ENCODE peak calls at places on chromosome 19, in ten cellular contexts. One of them, this sample, is unnamed.

GRCh38 chr19:3179739-3180293 is 1.2 kb downstream of the S1PR4 start:
- DNase-seq in activated CD8-positive, alpha-beta memory T cell treated with anti-CD3 and anti-CD28 coated beads for 1 hour: no peak
- DNase-seq in fibroblast of lung: no peak
- DNase-seq in H9: peak; percentile 23
- DNase-seq in naive thymus-derived CD4-positive, alpha-beta T cell: no peak
- DNase-seq in T-helper 2 cell: peak; percentile 29
- DNase-seq in NCI-H526 treated with DMSO at 0.1 percent for 48 hours: no peak
- DNase-seq in substantia nigra: no peak
- DNase-seq in smooth muscle cell of the brain vasculature: no peak
- DNase-seq in GM12864: no peak
- DNase-seq in this sample: no peak

GRCh38 chr19:30577551-30578090 is 205.4 kb downstream of the ZNF536 start:
- DNase-seq in fibroblast of lung: no peak
- DNase-seq in H9: no peak
- DNase-seq in T-helper 2 cell: no peak
- DNase-seq in NCI-H526 treated with DMSO at 0.1 percent for 48 hours: no peak
- DNase-seq in substantia nigra: no peak
- DNase-seq in smooth muscle cell of the brain vasculature: no peak
- DNase-seq in activated CD8-positive, alpha-beta memory T cell treated with anti-CD3 and anti-CD28 coated beads for 1 hour: no peak
- DNase-seq in naive thymus-derived CD4-positive, alpha-beta T cell: no peak
- DNase-seq in GM12864: no peak
- DNase-seq in this sample: no peak

GRCh38 chr19:18366027-18366435 is 19.9 kb upstream of the GDF15 start:
- DNase-seq in H9: no peak
- DNase-seq in NCI-H526 treated with DMSO at 0.1 percent for 48 hours: no peak
- DNase-seq in smooth muscle cell of the brain vasculature: no peak
- DNase-seq in naive thymus-derived CD4-positive, alpha-beta T cell: no peak
- DNase-seq in activated CD8-positive, alpha-beta memory T cell treated with anti-CD3 and anti-CD28 coated beads for 1 hour: no peak
- DNase-seq in substantia nigra: no peak
- DNase-seq in fibroblast of lung: no peak
- DNase-seq in T-helper 2 cell: no peak
- DNase-seq in GM12864: no peak
- DNase-seq in this sample: no peak

GRCh38 chr19:13034636-13035035 is 39.4 kb downstream of the NFIX start:
- DNase-seq in NCI-H526 treated with DMSO at 0.1 percent for 48 hours: no peak
- DNase-seq in GM12864: no peak
- DNase-seq in T-helper 2 cell: no peak
- DNase-seq in fibroblast of lung: no peak
- DNase-seq in H9: no peak
- DNase-seq in smooth muscle cell of the brain vasculature: no peak
- DNase-seq in activated CD8-positive, alpha-beta memory T cell treated with anti-CD3 and anti-CD28 coated beads for 1 hour: no peak
- DNase-seq in substantia nigra: no peak
- DNase-seq in naive thymus-derived CD4-positive, alpha-beta T cell: no peak
- DNase-seq in this sample: no peak

GRCh38 chr19:56959211-56959610 is 118.7 kb upstream of the PEG3 start:
- DNase-seq in GM12864: no peak
- DNase-seq in activated CD8-positive, alpha-beta memory T cell treated with anti-CD3 and anti-CD28 coated beads for 1 hour: no peak
- DNase-seq in T-helper 2 cell: no peak
- DNase-seq in smooth muscle cell of the brain vasculature: no peak
- DNase-seq in naive thymus-derived CD4-positive, alpha-beta T cell: no peak
- DNase-seq in H9: no peak
- DNase-seq in fibroblast of lung: no peak
- DNase-seq in NCI-H526 treated with DMSO at 0.1 percent for 48 hours: no peak
- DNase-seq in substantia nigra: no peak
- DNase-seq in this sample: no peak

GRCh38 chr19:51546650-51547396 is 15.4 kb upstream of the SIGLEC6 start:
- DNase-seq in activated CD8-positive, alpha-beta memory T cell treated with anti-CD3 and anti-CD28 coated beads for 1 hour: no peak
- DNase-seq in NCI-H526 treated with DMSO at 0.1 percent for 48 hours: no peak
- DNase-seq in naive thymus-derived CD4-positive, alpha-beta T cell: no peak
- DNase-seq in substantia nigra: no peak
- DNase-seq in H9: no peak
- DNase-seq in GM12864: no peak
- DNase-seq in smooth muscle cell of the brain vasculature: no peak
- DNase-seq in fibroblast of lung: no peak
- DNase-seq in T-helper 2 cell: no peak
- DNase-seq in this sample: no peak

GRCh38 chr19:7617172-7617571 is 12.2 kb downstream of the XAB2 start:
- DNase-seq in activated CD8-positive, alpha-beta memory T cell treated with anti-CD3 and anti-CD28 coated beads for 1 hour: no peak
- DNase-seq in T-helper 2 cell: no peak
- DNase-seq in smooth muscle cell of the brain vasculature: no peak
- DNase-seq in substantia nigra: no peak
- DNase-seq in naive thymus-derived CD4-positive, alpha-beta T cell: no peak
- DNase-seq in fibroblast of lung: no peak
- DNase-seq in H9: no peak
- DNase-seq in NCI-H526 treated with DMSO at 0.1 percent for 48 hours: no peak
- DNase-seq in GM12864: no peak
- DNase-seq in this sample: no peak

GRCh38 chr19:840519-841206 is at the start of gene PRTN3:
- DNase-seq in NCI-H526 treated with DMSO at 0.1 percent for 48 hours: no peak
- DNase-seq in T-helper 2 cell: no peak
- DNase-seq in substantia nigra: no peak
- DNase-seq in naive thymus-derived CD4-positive, alpha-beta T cell: no peak
- DNase-seq in fibroblast of lung: no peak
- DNase-seq in activated CD8-positive, alpha-beta memory T cell treated with anti-CD3 and anti-CD28 coated beads for 1 hour: no peak
- DNase-seq in GM12864: no peak
- DNase-seq in H9: no peak
- DNase-seq in smooth muscle cell of the brain vasculature: no peak
- DNase-seq in this sample: no peak

GRCh38 chr19:30649934-30650614 is 277.9 kb downstream of the ZNF536 start:
- DNase-seq in NCI-H526 treated with DMSO at 0.1 percent for 48 hours: peak; percentile 98
- DNase-seq in GM12864: no peak
- DNase-seq in substantia nigra: no peak
- DNase-seq in T-helper 2 cell: no peak
- DNase-seq in activated CD8-positive, alpha-beta memory T cell treated with anti-CD3 and anti-CD28 coated beads for 1 hour: no peak
- DNase-seq in naive thymus-derived CD4-positive, alpha-beta T cell: peak; percentile 4
- DNase-seq in fibroblast of lung: peak; percentile 70
- DNase-seq in smooth muscle cell of the brain vasculature: no peak
- DNase-seq in H9: no peak
- DNase-seq in this sample: no peak

GRCh38 chr19:21439372-21439771 is 42.4 kb downstream of the ZNF493 start:
- DNase-seq in smooth muscle cell of the brain vasculature: no peak
- DNase-seq in NCI-H526 treated with DMSO at 0.1 percent for 48 hours: no peak
- DNase-seq in H9: no peak
- DNase-seq in T-helper 2 cell: no peak
- DNase-seq in GM12864: no peak
- DNase-seq in naive thymus-derived CD4-positive, alpha-beta T cell: no peak
- DNase-seq in fibroblast of lung: peak; percentile 4
- DNase-seq in activated CD8-positive, alpha-beta memory T cell treated with anti-CD3 and anti-CD28 coated beads for 1 hour: no peak
- DNase-seq in substantia nigra: no peak
- DNase-seq in this sample: no peak

GRCh38 chr19:49931293-49932040 is 2.2 kb upstream of the NUP62 start:
- DNase-seq in H9: no peak
- DNase-seq in GM12864: no peak
- DNase-seq in activated CD8-positive, alpha-beta memory T cell treated with anti-CD3 and anti-CD28 coated beads for 1 hour: no peak
- DNase-seq in fibroblast of lung: no peak
- DNase-seq in smooth muscle cell of the brain vasculature: no peak
- DNase-seq in T-helper 2 cell: no peak
- DNase-seq in naive thymus-derived CD4-positive, alpha-beta T cell: no peak
- DNase-seq in substantia nigra: no peak
- DNase-seq in NCI-H526 treated with DMSO at 0.1 percent for 48 hours: no peak
- DNase-seq in this sample: no peak

GRCh38 chr19:15445807-15446376 is 3.9 kb downstream of the WIZ start:
- DNase-seq in activated CD8-positive, alpha-beta memory T cell treated with anti-CD3 and anti-CD28 coated beads for 1 hour: no peak
- DNase-seq in fibroblast of lung: no peak
- DNase-seq in NCI-H526 treated with DMSO at 0.1 percent for 48 hours: no peak
- DNase-seq in GM12864: no peak
- DNase-seq in H9: no peak
- DNase-seq in substantia nigra: no peak
- DNase-seq in T-helper 2 cell: no peak
- DNase-seq in smooth muscle cell of the brain vasculature: no peak
- DNase-seq in naive thymus-derived CD4-positive, alpha-beta T cell: no peak
- DNase-seq in this sample: no peak

GRCh38 chr19:29086182-29086581 is 126.8 kb downstream of the UQCRFS1 start:
- DNase-seq in smooth muscle cell of the brain vasculature: no peak
- DNase-seq in NCI-H526 treated with DMSO at 0.1 percent for 48 hours: peak; percentile 22
- DNase-seq in substantia nigra: no peak
- DNase-seq in fibroblast of lung: no peak
- DNase-seq in naive thymus-derived CD4-positive, alpha-beta T cell: no peak
- DNase-seq in T-helper 2 cell: no peak
- DNase-seq in H9: no peak
- DNase-seq in activated CD8-positive, alpha-beta memory T cell treated with anti-CD3 and anti-CD28 coated beads for 1 hour: no peak
- DNase-seq in GM12864: no peak
- DNase-seq in this sample: no peak

GRCh38 chr19:1882786-1883692 is 2.3 kb downstream of the ABHD17A start:
- DNase-seq in naive thymus-derived CD4-positive, alpha-beta T cell: no peak
- DNase-seq in smooth muscle cell of the brain vasculature: no peak
- DNase-seq in substantia nigra: no peak
- DNase-seq in NCI-H526 treated with DMSO at 0.1 percent for 48 hours: no peak
- DNase-seq in activated CD8-positive, alpha-beta memory T cell treated with anti-CD3 and anti-CD28 coated beads for 1 hour: no peak
- DNase-seq in GM12864: no peak
- DNase-seq in T-helper 2 cell: no peak
- DNase-seq in fibroblast of lung: no peak
- DNase-seq in H9: no peak
- DNase-seq in this sample: no peak

GRCh38 chr19:12833747-12834417 is 497 bp downstream of the RTBDN start:
- DNase-seq in smooth muscle cell of the brain vasculature: no peak
- DNase-seq in fibroblast of lung: no peak
- DNase-seq in GM12864: no peak
- DNase-seq in substantia nigra: no peak
- DNase-seq in T-helper 2 cell: no peak
- DNase-seq in activated CD8-positive, alpha-beta memory T cell treated with anti-CD3 and anti-CD28 coated beads for 1 hour: no peak
- DNase-seq in naive thymus-derived CD4-positive, alpha-beta T cell: no peak
- DNase-seq in H9: peak; percentile 70
- DNase-seq in NCI-H526 treated with DMSO at 0.1 percent for 48 hours: no peak
- DNase-seq in this sample: no peak

GRCh38 chr19:51163257-51163656 is 21.2 kb downstream of the SIGLEC7 start:
- DNase-seq in substantia nigra: no peak
- DNase-seq in activated CD8-positive, alpha-beta memory T cell treated with anti-CD3 and anti-CD28 coated beads for 1 hour: no peak
- DNase-seq in GM12864: no peak
- DNase-seq in T-helper 2 cell: no peak
- DNase-seq in naive thymus-derived CD4-positive, alpha-beta T cell: no peak
- DNase-seq in smooth muscle cell of the brain vasculature: no peak
- DNase-seq in NCI-H526 treated with DMSO at 0.1 percent for 48 hours: no peak
- DNase-seq in fibroblast of lung: no peak
- DNase-seq in H9: no peak
- DNase-seq in this sample: no peak

GRCh38 chr19:4933528-4933927 is 24.2 kb downstream of the UHRF1 start:
- DNase-seq in NCI-H526 treated with DMSO at 0.1 percent for 48 hours: no peak
- DNase-seq in H9: no peak
- DNase-seq in smooth muscle cell of the brain vasculature: no peak
- DNase-seq in GM12864: no peak
- DNase-seq in activated CD8-positive, alpha-beta memory T cell treated with anti-CD3 and anti-CD28 coated beads for 1 hour: no peak
- DNase-seq in naive thymus-derived CD4-positive, alpha-beta T cell: no peak
- DNase-seq in substantia nigra: no peak
- DNase-seq in T-helper 2 cell: no peak
- DNase-seq in fibroblast of lung: peak; percentile 65
- DNase-seq in this sample: no peak

GRCh38 chr19:3642987-3643386 is 16.4 kb upstream of the CACTIN start:
- DNase-seq in H9: peak; percentile 73
- DNase-seq in substantia nigra: no peak
- DNase-seq in smooth muscle cell of the brain vasculature: no peak
- DNase-seq in activated CD8-positive, alpha-beta memory T cell treated with anti-CD3 and anti-CD28 coated beads for 1 hour: no peak
- DNase-seq in naive thymus-derived CD4-positive, alpha-beta T cell: no peak
- DNase-seq in fibroblast of lung: no peak
- DNase-seq in NCI-H526 treated with DMSO at 0.1 percent for 48 hours: peak; percentile 81
- DNase-seq in GM12864: no peak
- DNase-seq in T-helper 2 cell: no peak
- DNase-seq in this sample: no peak

GRCh38 chr19:3142292-3142670 is 6.4 kb downstream of the GNA15 start:
- DNase-seq in NCI-H526 treated with DMSO at 0.1 percent for 48 hours: no peak
- DNase-seq in smooth muscle cell of the brain vasculature: no peak
- DNase-seq in fibroblast of lung: peak; percentile 77
- DNase-seq in naive thymus-derived CD4-positive, alpha-beta T cell: no peak
- DNase-seq in T-helper 2 cell: peak; percentile 39
- DNase-seq in H9: no peak
- DNase-seq in substantia nigra: no peak
- DNase-seq in activated CD8-positive, alpha-beta memory T cell treated with anti-CD3 and anti-CD28 coated beads for 1 hour: no peak
- DNase-seq in GM12864: no peak
- DNase-seq in this sample: no peak

GRCh38 chr19:6278740-6279619 is 795 bp downstream of the MLLT1 start:
- DNase-seq in substantia nigra: no peak
- DNase-seq in fibroblast of lung: no peak
- DNase-seq in T-helper 2 cell: no peak
- DNase-seq in H9: no peak
- DNase-seq in GM12864: no peak
- DNase-seq in naive thymus-derived CD4-positive, alpha-beta T cell: peak; percentile 14
- DNase-seq in smooth muscle cell of the brain vasculature: no peak
- DNase-seq in NCI-H526 treated with DMSO at 0.1 percent for 48 hours: no peak
- DNase-seq in activated CD8-positive, alpha-beta memory T cell treated with anti-CD3 and anti-CD28 coated beads for 1 hour: no peak
- DNase-seq in this sample: no peak

GRCh38 chr19:850221-850978 is 1.7 kb upstream of the ELANE start:
- DNase-seq in NCI-H526 treated with DMSO at 0.1 percent for 48 hours: peak; percentile 17
- DNase-seq in naive thymus-derived CD4-positive, alpha-beta T cell: no peak
- DNase-seq in T-helper 2 cell: no peak
- DNase-seq in smooth muscle cell of the brain vasculature: peak; percentile 89
- DNase-seq in fibroblast of lung: peak; percentile 99
- DNase-seq in H9: peak; percentile 42
- DNase-seq in GM12864: no peak
- DNase-seq in activated CD8-positive, alpha-beta memory T cell treated with anti-CD3 and anti-CD28 coated beads for 1 hour: no peak
- DNase-seq in substantia nigra: no peak
- DNase-seq in this sample: no peak

GRCh38 chr19:36488118-36488815 is 1.1 kb downstream of the ZNF566 start:
- DNase-seq in substantia nigra: no peak
- DNase-seq in smooth muscle cell of the brain vasculature: no peak
- DNase-seq in GM12864: no peak
- DNase-seq in activated CD8-positive, alpha-beta memory T cell treated with anti-CD3 and anti-CD28 coated beads for 1 hour: no peak
- DNase-seq in NCI-H526 treated with DMSO at 0.1 percent for 48 hours: no peak
- DNase-seq in H9: no peak
- DNase-seq in fibroblast of lung: peak; percentile 27
- DNase-seq in T-helper 2 cell: no peak
- DNase-seq in naive thymus-derived CD4-positive, alpha-beta T cell: no peak
- DNase-seq in this sample: no peak

GRCh38 chr19:6654347-6655310 is 15.3 kb downstream of the TNFSF14 start:
- DNase-seq in T-helper 2 cell: peak; percentile 50
- DNase-seq in smooth muscle cell of the brain vasculature: no peak
- DNase-seq in fibroblast of lung: no peak
- DNase-seq in substantia nigra: no peak
- DNase-seq in NCI-H526 treated with DMSO at 0.1 percent for 48 hours: no peak
- DNase-seq in activated CD8-positive, alpha-beta memory T cell treated with anti-CD3 and anti-CD28 coated beads for 1 hour: no peak
- DNase-seq in naive thymus-derived CD4-positive, alpha-beta T cell: no peak
- DNase-seq in H9: no peak
- DNase-seq in GM12864: no peak
- DNase-seq in this sample: peak; percentile 42

GRCh38 chr19:9342610-9343304 is 18.8 kb downstream of the ZNF559 start:
- DNase-seq in NCI-H526 treated with DMSO at 0.1 percent for 48 hours: no peak
- DNase-seq in activated CD8-positive, alpha-beta memory T cell treated with anti-CD3 and anti-CD28 coated beads for 1 hour: no peak
- DNase-seq in T-helper 2 cell: no peak
- DNase-seq in smooth muscle cell of the brain vasculature: no peak
- DNase-seq in naive thymus-derived CD4-positive, alpha-beta T cell: no peak
- DNase-seq in substantia nigra: no peak
- DNase-seq in H9: no peak
- DNase-seq in fibroblast of lung: peak; percentile 13
- DNase-seq in GM12864: no peak
- DNase-seq in this sample: no peak

GRCh38 chr19:13979224-13979623 is 26.9 kb downstream of the RFX1 start:
- DNase-seq in NCI-H526 treated with DMSO at 0.1 percent for 48 hours: no peak
- DNase-seq in GM12864: no peak
- DNase-seq in substantia nigra: no peak
- DNase-seq in fibroblast of lung: no peak
- DNase-seq in activated CD8-positive, alpha-beta memory T cell treated with anti-CD3 and anti-CD28 coated beads for 1 hour: no peak
- DNase-seq in smooth muscle cell of the brain vasculature: no peak
- DNase-seq in T-helper 2 cell: no peak
- DNase-seq in H9: no peak
- DNase-seq in naive thymus-derived CD4-positive, alpha-beta T cell: no peak
- DNase-seq in this sample: no peak

GRCh38 chr19:40523322-40524047 is 53.2 kb upstream of the SHKBP1 start:
- DNase-seq in substantia nigra: no peak
- DNase-seq in smooth muscle cell of the brain vasculature: no peak
- DNase-seq in fibroblast of lung: peak; percentile 37
- DNase-seq in activated CD8-positive, alpha-beta memory T cell treated with anti-CD3 and anti-CD28 coated beads for 1 hour: no peak
- DNase-seq in NCI-H526 treated with DMSO at 0.1 percent for 48 hours: peak; percentile 33
- DNase-seq in H9: peak; percentile 90
- DNase-seq in T-helper 2 cell: peak; percentile 23
- DNase-seq in naive thymus-derived CD4-positive, alpha-beta T cell: peak; percentile 24
- DNase-seq in GM12864: peak; percentile 16
- DNase-seq in this sample: peak; percentile 25

GRCh38 chr19:53785196-53785889 is 38.8 kb downstream of the NLRP12 start:
- DNase-seq in GM12864: no peak
- DNase-seq in fibroblast of lung: no peak
- DNase-seq in NCI-H526 treated with DMSO at 0.1 percent for 48 hours: no peak
- DNase-seq in substantia nigra: no peak
- DNase-seq in T-helper 2 cell: no peak
- DNase-seq in naive thymus-derived CD4-positive, alpha-beta T cell: no peak
- DNase-seq in H9: no peak
- DNase-seq in smooth muscle cell of the brain vasculature: no peak
- DNase-seq in activated CD8-positive, alpha-beta memory T cell treated with anti-CD3 and anti-CD28 coated beads for 1 hour: no peak
- DNase-seq in this sample: no peak

GRCh38 chr19:4343845-4344713 is 717 bp downstream of the MPND start:
- DNase-seq in fibroblast of lung: no peak
- DNase-seq in naive thymus-derived CD4-positive, alpha-beta T cell: no peak
- DNase-seq in substantia nigra: no peak
- DNase-seq in smooth muscle cell of the brain vasculature: no peak
- DNase-seq in T-helper 2 cell: no peak
- DNase-seq in GM12864: no peak
- DNase-seq in NCI-H526 treated with DMSO at 0.1 percent for 48 hours: no peak
- DNase-seq in H9: no peak
- DNase-seq in activated CD8-positive, alpha-beta memory T cell treated with anti-CD3 and anti-CD28 coated beads for 1 hour: no peak
- DNase-seq in this sample: no peak